ENCODE peak calls at places on chromosomes 7 and 10, in six cellular contexts. V, X, U, J, M and N are unnamed samples.

GRCh38 chr7:96992624-96993452 is 12.5 kb upstream of the DLX6 start:
- DNase-seq in V (no peak), X (no peak), U (no peak), J (no peak), M (no peak), N (peak; percentile 92)

GRCh38 chr7:149790146-149790548 is 16.8 kb upstream of the ZNF467 start:
- DNase-seq in V (no peak), X (peak; percentile 71), U (no peak), J (peak; percentile 34), M (no peak), N (peak; percentile 95)

GRCh38 chr7:159057647-159058046 is 87.0 kb downstream of the VIPR2 start:
- DNase-seq in V (no peak), X (no peak), U (no peak), J (no peak), M (no peak), N (peak; percentile 5)

GRCh38 chr7:23404546-23405239 is 65.6 kb downstream of the IGF2BP3 start:
- DNase-seq in V (no peak), X (no peak), U (no peak), J (no peak), M (no peak), N (no peak)

GRCh38 chr10:71684356-71685173 is 35.0 kb downstream of the C10orf105 start:
- DNase-seq in V (peak; percentile 15), X (peak; percentile 44), U (no peak), J (peak; percentile 38), M (no peak), N (no peak)

GRCh38 chr10:97016728-97017473 is 168.9 kb downstream of the SLIT1 start:
- DNase-seq in V (no peak), X (no peak), U (peak; percentile 56), J (no peak), M (no peak), N (peak; percentile 46)

GRCh38 chr7:116585392-116585791 is 60.6 kb downstream of the CAV1 start:
- DNase-seq in V (no peak), X (no peak), U (no peak), J (no peak), M (no peak), N (no peak)

GRCh38 chr7:2478387-2478760 is 2.2 kb upstream of the GRIFIN start:
- DNase-seq in V (peak; percentile 23), X (peak; percentile 86), U (no peak), J (peak; percentile 75), M (no peak), N (peak; percentile 65)

GRCh38 chr10:68471063-68471585 is 649 bp downstream of the DNA2 start:
- DNase-seq in V (peak; percentile 44), X (no peak), U (no peak), J (no peak), M (no peak), N (peak; percentile 38)

GRCh38 chr7:42023216-42023724 is 213.7 kb downstream of the GLI3 start:
- DNase-seq in V (no peak), X (no peak), U (no peak), J (no peak), M (no peak), N (no peak)

GRCh38 chr7:73633844-73634243 is 9.5 kb upstream of the MLXIPL start:
- DNase-seq in V (no peak), X (no peak), U (no peak), J (no peak), M (no peak), N (no peak)

GRCh38 chr10:28733245-28733644 is 55.9 kb downstream of the BAMBI start:
- DNase-seq in V (no peak), X (no peak), U (no peak), J (no peak), M (no peak), N (no peak)

GRCh38 chr10:28733647-28734046 is 56.3 kb downstream of the BAMBI start:
- DNase-seq in V (no peak), X (no peak), U (no peak), J (no peak), M (no peak), N (no peak)

GRCh38 chr10:28732091-28732490 is 54.8 kb downstream of the BAMBI start:
- DNase-seq in V (no peak), X (no peak), U (no peak), J (no peak), M (no peak), N (no peak)

GRCh38 chr10:28728396-28728795 is 51.1 kb downstream of the BAMBI start:
- DNase-seq in V (peak; percentile 80), X (no peak), U (no peak), J (no peak), M (no peak), N (no peak)

GRCh38 chr10:28730031-28730778 is 52.9 kb downstream of the BAMBI start:
- DNase-seq in V (no peak), X (no peak), U (no peak), J (no peak), M (peak; percentile 32), N (no peak)
- H3K4me3 ChIP-seq in V (no peak overlapping the region), X (no peak overlapping the region), U (no peak overlapping the region), J (no peak overlapping the region), M (peak overlapping the region; percentile 19), N (no peak overlapping the region)

DNA sequence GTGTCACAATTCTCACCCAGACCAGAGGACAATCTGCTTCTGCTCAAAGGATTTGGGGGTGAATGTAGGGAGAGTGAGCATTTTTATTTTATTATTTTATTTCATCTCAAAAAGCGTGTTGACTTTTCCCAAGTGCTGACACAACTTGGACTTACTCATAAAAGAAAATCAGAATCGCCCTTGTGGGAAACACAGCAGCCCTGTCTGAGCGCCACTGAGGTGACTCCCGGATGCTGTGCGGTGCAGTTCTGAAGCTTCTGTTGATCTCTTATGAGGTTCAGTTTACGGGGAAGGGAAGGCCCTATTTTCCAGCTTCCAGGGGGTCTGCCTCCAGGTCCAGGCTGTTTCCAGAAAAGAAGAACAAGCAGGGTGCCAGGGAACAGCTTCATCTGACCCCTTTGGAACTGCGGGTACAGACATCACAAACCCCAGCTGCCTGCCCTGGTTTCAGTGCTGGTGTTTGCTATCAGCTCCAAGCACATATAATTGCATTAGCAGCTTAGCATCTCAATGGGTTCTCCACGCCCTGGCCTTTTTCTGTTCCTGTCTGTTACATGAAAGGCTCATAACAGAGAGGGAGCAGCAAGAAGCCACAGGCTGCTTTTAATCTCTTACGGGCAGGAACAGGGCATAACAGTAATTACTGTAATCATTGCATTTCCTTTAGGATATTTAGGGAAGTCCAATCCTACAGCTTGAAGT is 52.4 kb downstream of the PARP12 start:
- DNase-seq in V (no peak), X (no peak), U (no peak), J (no peak), M (no peak), N (no peak)
- H3K27me3 ChIP-seq in V (no peaks in the 10 kb centered on the region), X (peaks cover 4% of the 10 kb centered on the region), U (no peaks in the 10 kb centered on the region), J (no peaks in the 10 kb centered on the region), M (peaks cover 15% of the 10 kb centered on the region), N (no peaks in the 10 kb centered on the region)

GRCh38 chr10:70481831-70482530 is 3.4 kb downstream of the PALD1 start:
- DNase-seq in V (no peak), X (peak; percentile 80), U (no peak), J (peak; percentile 87), M (no peak), N (peak; percentile 37)

GRCh38 chr10:70479161-70479531 is 579 bp downstream of the PALD1 start:
- DNase-seq in V (no peak), X (no peak), U (no peak), J (no peak), M (no peak), N (peak; percentile 77)

GRCh38 chr10:70479626-70480253 is 1.2 kb downstream of the PALD1 start:
- DNase-seq in V (no peak), X (peak; percentile 72), U (no peak), J (no peak), M (no peak), N (no peak)

GRCh38 chr10:70481105-70481504 is 2.5 kb downstream of the PALD1 start:
- DNase-seq in V (no peak), X (no peak), U (no peak), J (no peak), M (no peak), N (peak; percentile 51)

DNA sequence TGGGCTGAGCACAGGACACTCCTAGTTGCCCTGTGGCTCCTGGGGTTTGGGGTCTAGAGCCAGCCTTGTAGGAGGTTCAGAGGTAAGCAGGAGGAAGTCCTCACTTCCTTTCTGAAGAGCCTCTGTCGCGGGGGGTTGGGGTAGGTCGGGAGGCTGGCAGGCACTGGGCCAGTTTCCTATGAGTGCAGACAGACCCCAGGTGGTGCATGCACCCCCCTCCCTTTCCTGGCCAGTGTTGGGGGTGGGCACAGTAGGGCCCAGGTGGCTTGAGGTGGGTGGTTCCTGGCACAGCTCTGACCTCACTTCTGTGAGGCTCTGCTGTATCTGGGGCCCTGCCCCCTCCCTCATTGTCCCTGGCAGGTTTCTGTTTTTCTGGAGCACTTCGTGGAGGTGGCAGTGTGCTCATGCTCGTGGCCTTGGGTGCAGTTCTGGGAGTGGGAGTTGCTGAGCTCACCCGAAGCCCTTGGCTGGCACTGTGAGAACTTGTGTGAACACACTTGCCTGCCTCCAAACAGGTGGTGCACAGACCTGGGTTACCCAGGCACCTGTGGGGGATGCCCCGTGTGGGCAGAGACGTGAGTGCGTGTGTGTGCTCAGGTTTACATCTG is 1.8 kb downstream of the PALD1 start:
- DNase-seq in V (no peak), X (peak; percentile 53), U (no peak), J (no peak), M (no peak), N (peak; percentile 61)
- H3K4me3 ChIP-seq in V (no peak overlapping the region), X (peak overlapping the region; percentile 72), U (peak overlapping the region; percentile 65), J (peak overlapping the region; percentile 62), M (no peak overlapping the region), N (no peak overlapping the region)

GRCh38 chr7:43838201-43838659 is 31.1 kb downstream of the MRPS24 start:
- DNase-seq in V (no peak), X (no peak), U (no peak), J (no peak), M (no peak), N (no peak)
- H3K27me3 ChIP-seq in V (no peaks in the 10 kb centered on the region), X (no peaks in the 10 kb centered on the region), U (no peaks in the 10 kb centered on the region), J (peaks cover 11% of the 10 kb centered on the region), M (no peaks in the 10 kb centered on the region), N (no peaks in the 10 kb centered on the region)

DNA sequence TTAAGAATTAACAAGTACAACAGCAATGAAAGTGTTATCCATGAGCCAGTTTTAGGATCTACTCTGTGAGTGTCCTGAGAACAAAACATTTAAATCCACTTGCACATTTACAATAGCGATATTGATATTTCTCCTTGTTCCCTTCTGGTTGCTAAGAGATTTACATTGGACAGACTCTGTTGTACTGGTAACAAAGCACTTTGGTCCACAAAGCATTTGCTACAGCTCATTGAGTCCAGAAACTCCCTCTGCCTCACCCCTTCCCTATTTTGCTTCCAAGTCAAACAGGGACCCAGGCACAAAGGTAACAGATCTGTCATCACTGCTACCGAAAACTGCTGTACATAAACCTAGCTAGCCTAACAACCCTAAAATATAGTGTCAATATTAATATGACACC is 2.1 kb downstream of the ANK3 start:
- DNase-seq in V (peak; percentile 68), X (no peak), U (no peak), J (no peak), M (no peak), N (no peak)
- H3K4me3 ChIP-seq in V (no peak overlapping the region), X (no peak overlapping the region), U (peak overlapping the region; percentile 62), J (no peak overlapping the region), M (no peak overlapping the region), N (no peak overlapping the region)

GRCh38 chr7:27185708-27186449 is 847 bp upstream of the HOXA11 start:
- DNase-seq in V (no peak), X (no peak), U (no peak), J (no peak), M (no peak), N (peak; percentile 71)
- H3K27me3 ChIP-seq in V (no peaks in the 10 kb centered on the region), X (peaks cover 23% of the 10 kb centered on the region), U (peaks cover 99% of the 10 kb centered on the region), J (peaks cover 100% of the 10 kb centered on the region), M (peaks cover 93% of the 10 kb centered on the region), N (peaks cover 100% of the 10 kb centered on the region)